ENCODE peak calls at places on chromosomes 13 and 19, in four cellular contexts. Y is esophagus squamous epithelium; M is CD4-positive, alpha-beta T cell; R is AG10803. O is an unnamed sample.

GRCh38 chr13:40517486-40518311 is 148.7 kb downstream of the FOXO1 start:
- DNase-seq in Y (no peak), M (no peak), R (no peak), O (no peak)

GRCh38 chr13:79995334-79995733 is 345.6 kb downstream of the SPRY2 start:
- DNase-seq in Y (no peak), M (no peak), R (peak; percentile 81), O (no peak)

GRCh38 chr19:32041681-32042292 is 303.6 kb upstream of the ZNF507 start:
- DNase-seq in Y (no peak), M (no peak), R (peak; percentile 29), O (peak; percentile 25)

GRCh38 chr19:16309653-16310052 is 15.0 kb upstream of the KLF2 start:
- DNase-seq in Y (no peak), M (no peak), R (no peak), O (no peak)

GRCh38 chr13:59229401-59229800 is 934.3 kb downstream of the DIAPH3 start:
- DNase-seq in Y (no peak), M (no peak), R (no peak), O (no peak)

GRCh38 chr19:36489920-36490415 is 607 bp upstream of the ZNF566 start:
- DNase-seq in Y (peak; percentile 36), M (peak; percentile 63), R (peak; percentile 93), O (peak; percentile 69)

GRCh38 chr13:103210348-103210747 is 144.1 kb upstream of the SLC10A2 start:
- DNase-seq in Y (no peak), M (no peak), R (no peak), O (no peak)

GRCh38 chr13:110702089-110702488 is 3.8 kb downstream of the CARS2 start:
- DNase-seq in Y (no peak), M (no peak), R (no peak), O (no peak)

GRCh38 chr19:17089238-17089637 is 13.7 kb downstream of the MYO9B start:
- DNase-seq in Y (no peak), M (no peak), R (peak; percentile 45), O (no peak)

GRCh38 chr19:58252102-58252685 is 23.5 kb downstream of the ZNF544 start:
- DNase-seq in Y (no peak), M (no peak), R (no peak), O (no peak)

GRCh38 chr13:26695891-26696311 is 64.7 kb downstream of the GPR12 start:
- DNase-seq in Y (no peak), M (no peak), R (no peak), O (no peak)
- TF ChIP-seq CTCF in Y (no peak), M (no peak), R (no peak), O (no peak)

DNA sequence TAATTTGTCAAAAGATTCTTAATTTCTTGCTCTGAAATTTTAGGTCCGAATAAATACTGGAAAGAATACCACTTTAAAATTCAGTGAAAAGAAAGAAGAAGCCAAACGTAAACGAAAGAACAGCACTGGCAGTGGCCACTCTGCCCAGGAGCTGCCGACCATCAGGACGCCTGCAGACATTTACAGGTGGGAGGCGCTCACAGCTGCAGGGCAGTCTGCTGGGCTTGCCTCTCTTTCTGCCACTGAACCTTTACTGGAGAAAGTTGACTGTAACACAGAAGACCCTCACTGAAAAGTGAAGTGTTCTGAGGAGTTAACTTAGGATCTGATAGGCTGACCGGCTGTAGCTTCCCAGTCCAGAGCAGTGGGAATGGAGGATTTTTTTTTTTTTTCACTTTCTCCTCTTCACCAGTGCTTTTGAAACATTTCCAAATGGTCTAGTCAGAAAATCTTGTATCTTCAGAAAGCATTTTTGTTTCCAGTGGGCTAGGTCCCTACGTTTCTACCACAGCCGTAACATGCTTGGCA is 69.1 kb downstream of the URI1 start:
- DNase-seq in Y (no peak), M (no peak), R (peak; percentile 3), O (no peak)
- TF ChIP-seq CTCF in Y (no peak), M (no peak), R (no peak), O (no peak)

GRCh38 chr19:13001502-13002388 is 6.5 kb downstream of the NFIX start:
- DNase-seq in Y (no peak), M (no peak), R (peak; percentile 76), O (no peak)

GRCh38 chr19:13004273-13004672 is 9.0 kb downstream of the NFIX start:
- DNase-seq in Y (no peak), M (no peak), R (no peak), O (no peak)

GRCh38 chr19:13001166-13001501 is 5.9 kb downstream of the NFIX start:
- DNase-seq in Y (no peak), M (no peak), R (no peak), O (no peak)

GRCh38 chr19:13002970-13003540 is 7.8 kb downstream of the NFIX start:
- DNase-seq in Y (no peak), M (no peak), R (no peak), O (no peak)

GRCh38 chr19:13002389-13002898 is 7.2 kb downstream of the NFIX start:
- DNase-seq in Y (no peak), M (no peak), R (no peak), O (no peak)
- TF ChIP-seq CTCF in Y (no peak), M (no peak), R (no peak), O (no peak)

DNA sequence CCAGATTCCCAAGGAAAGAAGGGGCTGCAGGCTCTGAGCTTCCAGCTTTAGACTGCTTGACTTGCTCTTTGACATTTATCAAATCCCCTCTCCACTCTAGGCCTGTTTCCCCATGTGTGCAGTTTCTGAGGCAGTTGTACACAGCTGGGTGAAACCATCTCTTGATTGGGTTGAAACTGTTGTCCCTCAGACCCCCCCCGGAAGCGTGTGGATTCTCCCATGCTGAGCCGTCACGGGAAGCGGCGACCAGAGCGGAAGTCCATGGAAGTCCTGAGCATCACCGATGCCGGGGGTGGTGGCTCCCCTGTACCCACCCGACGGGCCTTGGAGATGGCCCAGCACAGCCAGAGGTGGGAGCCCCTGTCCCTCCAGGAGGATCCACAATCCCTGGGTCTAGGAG is 19.7 kb downstream of the BRSK1 start:
- DNase-seq in Y (no peak), M (no peak), R (no peak), O (no peak)
- TF ChIP-seq CTCF in Y (no peak), M (no peak), R (no peak), O (no peak)

DNA sequence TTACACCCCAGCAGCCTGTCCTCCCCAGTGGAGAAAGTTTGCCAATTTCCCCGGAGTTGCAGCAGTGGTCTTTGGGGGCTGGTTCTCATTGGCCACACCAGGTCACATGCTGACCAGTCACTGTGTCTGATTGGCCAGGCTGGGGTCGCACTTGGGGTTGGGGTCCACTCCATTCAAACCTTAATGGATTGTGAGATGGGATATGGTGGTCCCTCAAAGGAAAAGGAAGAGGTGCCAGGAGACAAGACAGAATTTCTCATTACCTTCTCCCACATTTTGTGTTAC is 3.4 kb downstream of the PPM1N start:
- DNase-seq in Y (no peak), M (no peak), R (no peak), O (no peak)
- TF ChIP-seq CTCF in Y (no peak), M (no peak), R (no peak), O (no peak)

DNA sequence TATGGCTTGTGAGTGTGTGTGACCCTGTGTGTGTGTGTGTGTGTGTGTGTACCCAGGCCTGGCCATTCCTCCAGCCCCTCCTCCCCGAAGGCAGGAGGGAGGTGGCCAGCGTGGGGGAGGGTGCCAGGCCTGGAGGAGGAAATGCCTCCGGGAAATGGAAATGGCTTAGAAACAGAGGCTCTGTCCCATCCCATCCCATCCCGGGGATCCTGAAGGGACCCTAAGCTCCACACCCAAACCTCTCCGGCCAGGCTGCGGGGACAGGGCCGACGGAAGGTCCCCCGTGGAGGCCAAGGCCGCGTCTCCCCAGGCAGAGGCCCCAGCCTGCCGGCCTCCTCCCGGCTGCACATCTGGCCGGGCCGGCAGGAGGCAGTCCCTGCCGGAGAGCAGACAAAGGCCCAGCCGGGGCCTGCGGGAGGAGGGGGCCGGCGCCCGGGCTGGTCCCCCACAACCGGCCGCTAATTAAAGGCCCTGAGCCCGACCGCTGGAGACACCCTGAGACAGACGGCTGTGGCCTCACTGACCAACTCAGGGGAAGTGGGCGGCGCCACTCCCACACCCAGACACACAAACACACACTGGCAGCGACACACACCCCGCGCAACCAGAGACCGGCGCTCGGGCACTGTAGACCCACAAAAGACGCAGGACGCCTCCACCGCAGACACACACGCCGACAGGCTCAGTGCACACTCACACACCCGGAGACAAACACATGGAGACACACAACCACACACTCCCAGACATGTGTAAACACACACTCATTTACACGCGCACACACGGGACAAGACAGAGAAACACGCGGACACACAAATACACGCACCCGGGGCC is 1.1 kb downstream of the ADAMTS10 start:
- DNase-seq in Y (no peak), M (peak; percentile 26), R (peak; percentile 75), O (no peak)
- TF ChIP-seq CTCF in Y (no peak), M (no peak), R (peak; percentile 24), O (no peak)